ENCODE peak calls at places on chromosomes 12 and 14, in ten cellular contexts. One of them, this sample, is unnamed.

GRCh38 chr12:93062100-93062419 is 133.0 kb upstream of the EEA1 start:
- DNase-seq in endothelial cell of umbilical vein: no peak
- DNase-seq in body of pancreas: no peak
- DNase-seq in testis: no peak
- DNase-seq in neural progenitor cell: no peak
- DNase-seq in brain microvascular endothelial cell: no peak
- DNase-seq in PC-3: no peak
- DNase-seq in ascending aorta: no peak
- DNase-seq in cardiac muscle cell: no peak
- DNase-seq in lung: no peak
- DNase-seq in this sample: no peak

GRCh38 chr12:109452489-109452888 is 24.6 kb downstream of the KCTD10 start:
- DNase-seq in endothelial cell of umbilical vein: no peak
- DNase-seq in body of pancreas: no peak
- DNase-seq in testis: no peak
- DNase-seq in neural progenitor cell: no peak
- DNase-seq in brain microvascular endothelial cell: no peak
- DNase-seq in PC-3: no peak
- DNase-seq in ascending aorta: no peak
- DNase-seq in cardiac muscle cell: no peak
- DNase-seq in lung: no peak
- DNase-seq in this sample: no peak

GRCh38 chr14:50667491-50668007 is 557 bp downstream of the SAV1 start:
- DNase-seq in endothelial cell of umbilical vein: no peak
- DNase-seq in body of pancreas: peak
- DNase-seq in testis: peak
- DNase-seq in neural progenitor cell: no peak
- DNase-seq in brain microvascular endothelial cell: no peak
- DNase-seq in PC-3: peak
- DNase-seq in ascending aorta: no peak
- DNase-seq in cardiac muscle cell: no peak
- DNase-seq in lung: peak
- DNase-seq in this sample: no peak

GRCh38 chr12:50110127-50110761 is 1.8 kb upstream of the COX14 start:
- DNase-seq in endothelial cell of umbilical vein: no peak
- DNase-seq in body of pancreas: peak
- DNase-seq in testis: no peak
- DNase-seq in neural progenitor cell: no peak
- DNase-seq in brain microvascular endothelial cell: no peak
- DNase-seq in PC-3: no peak
- DNase-seq in ascending aorta: no peak
- DNase-seq in cardiac muscle cell: no peak
- DNase-seq in lung: peak
- DNase-seq in this sample: peak

GRCh38 chr14:25150401-25150800 is 100.5 kb upstream of the STXBP6 start:
- DNase-seq in endothelial cell of umbilical vein: no peak
- DNase-seq in body of pancreas: no peak
- DNase-seq in testis: no peak
- DNase-seq in neural progenitor cell: no peak
- DNase-seq in brain microvascular endothelial cell: no peak
- DNase-seq in PC-3: no peak
- DNase-seq in ascending aorta: no peak
- DNase-seq in cardiac muscle cell: no peak
- DNase-seq in lung: no peak
- DNase-seq in this sample: no peak

GRCh38 chr12:124769166-124769530 is 94.5 kb downstream of the SCARB1 start:
- DNase-seq in endothelial cell of umbilical vein: no peak
- DNase-seq in body of pancreas: no peak
- DNase-seq in testis: no peak
- DNase-seq in neural progenitor cell: no peak
- DNase-seq in brain microvascular endothelial cell: no peak
- DNase-seq in PC-3: no peak
- DNase-seq in ascending aorta: no peak
- DNase-seq in cardiac muscle cell: no peak
- DNase-seq in lung: no peak
- DNase-seq in this sample: no peak

GRCh38 chr12:75852143-75852542 is 179.4 kb downstream of the PHLDA1 start:
- DNase-seq in endothelial cell of umbilical vein: no peak
- DNase-seq in body of pancreas: no peak
- DNase-seq in testis: no peak
- DNase-seq in neural progenitor cell: no peak
- DNase-seq in brain microvascular endothelial cell: no peak
- DNase-seq in PC-3: peak
- DNase-seq in ascending aorta: no peak
- DNase-seq in cardiac muscle cell: no peak
- DNase-seq in lung: no peak
- DNase-seq in this sample: no peak

GRCh38 chr12:4859478-4860210 is 50.1 kb upstream of the KCNA1 start:
- DNase-seq in endothelial cell of umbilical vein: no peak
- DNase-seq in body of pancreas: no peak
- DNase-seq in testis: no peak
- DNase-seq in neural progenitor cell: no peak
- DNase-seq in brain microvascular endothelial cell: no peak
- DNase-seq in PC-3: no peak
- DNase-seq in ascending aorta: no peak
- DNase-seq in cardiac muscle cell: peak
- DNase-seq in lung: no peak
- DNase-seq in this sample: no peak

GRCh38 chr12:57454213-57454565 is 918 bp upstream of the INHBE start:
- DNase-seq in endothelial cell of umbilical vein: no peak
- DNase-seq in body of pancreas: no peak
- DNase-seq in testis: no peak
- DNase-seq in neural progenitor cell: no peak
- DNase-seq in brain microvascular endothelial cell: no peak
- DNase-seq in PC-3: no peak
- DNase-seq in ascending aorta: no peak
- DNase-seq in cardiac muscle cell: no peak
- DNase-seq in lung: no peak
- DNase-seq in this sample: no peak
- H3K27ac ChIP-seq in endothelial cell of umbilical vein: no peak
- H3K27ac ChIP-seq in body of pancreas: no peak
- H3K27ac ChIP-seq in testis: no peak
- H3K27ac ChIP-seq in neural progenitor cell: no peak
- H3K27ac ChIP-seq in brain microvascular endothelial cell: no peak
- H3K27ac ChIP-seq in PC-3: no peak
- H3K27ac ChIP-seq in ascending aorta: no peak
- H3K27ac ChIP-seq in cardiac muscle cell: no peak
- H3K27ac ChIP-seq in lung: no peak
- H3K27ac ChIP-seq in this sample: no peak

GRCh38 chr12:130835436-130835835 is 3.6 kb downstream of the STX2 start:
- DNase-seq in endothelial cell of umbilical vein: no peak
- DNase-seq in body of pancreas: no peak
- DNase-seq in testis: no peak
- DNase-seq in neural progenitor cell: no peak
- DNase-seq in brain microvascular endothelial cell: no peak
- DNase-seq in PC-3: no peak
- DNase-seq in ascending aorta: no peak
- DNase-seq in cardiac muscle cell: no peak
- DNase-seq in lung: no peak
- DNase-seq in this sample: no peak

GRCh38 chr12:130838951-130839769 is at the start of gene STX2:
- DNase-seq in endothelial cell of umbilical vein: peak
- DNase-seq in body of pancreas: peak
- DNase-seq in testis: peak
- DNase-seq in neural progenitor cell: peak
- DNase-seq in brain microvascular endothelial cell: peak
- DNase-seq in PC-3: peak
- DNase-seq in ascending aorta: peak
- DNase-seq in cardiac muscle cell: peak
- DNase-seq in lung: peak
- DNase-seq in this sample: peak

GRCh38 chr12:130839770-130840355 is 813 bp upstream of the STX2 start:
- DNase-seq in endothelial cell of umbilical vein: no peak
- DNase-seq in body of pancreas: no peak
- DNase-seq in testis: no peak
- DNase-seq in neural progenitor cell: no peak
- DNase-seq in brain microvascular endothelial cell: no peak
- DNase-seq in PC-3: no peak
- DNase-seq in ascending aorta: no peak
- DNase-seq in cardiac muscle cell: no peak
- DNase-seq in lung: no peak
- DNase-seq in this sample: no peak

GRCh38 chr12:130835011-130835410 is 4.0 kb downstream of the STX2 start:
- DNase-seq in endothelial cell of umbilical vein: no peak
- DNase-seq in body of pancreas: no peak
- DNase-seq in testis: no peak
- DNase-seq in neural progenitor cell: no peak
- DNase-seq in brain microvascular endothelial cell: no peak
- DNase-seq in PC-3: no peak
- DNase-seq in ascending aorta: no peak
- DNase-seq in cardiac muscle cell: no peak
- DNase-seq in lung: no peak
- DNase-seq in this sample: no peak

DNA sequence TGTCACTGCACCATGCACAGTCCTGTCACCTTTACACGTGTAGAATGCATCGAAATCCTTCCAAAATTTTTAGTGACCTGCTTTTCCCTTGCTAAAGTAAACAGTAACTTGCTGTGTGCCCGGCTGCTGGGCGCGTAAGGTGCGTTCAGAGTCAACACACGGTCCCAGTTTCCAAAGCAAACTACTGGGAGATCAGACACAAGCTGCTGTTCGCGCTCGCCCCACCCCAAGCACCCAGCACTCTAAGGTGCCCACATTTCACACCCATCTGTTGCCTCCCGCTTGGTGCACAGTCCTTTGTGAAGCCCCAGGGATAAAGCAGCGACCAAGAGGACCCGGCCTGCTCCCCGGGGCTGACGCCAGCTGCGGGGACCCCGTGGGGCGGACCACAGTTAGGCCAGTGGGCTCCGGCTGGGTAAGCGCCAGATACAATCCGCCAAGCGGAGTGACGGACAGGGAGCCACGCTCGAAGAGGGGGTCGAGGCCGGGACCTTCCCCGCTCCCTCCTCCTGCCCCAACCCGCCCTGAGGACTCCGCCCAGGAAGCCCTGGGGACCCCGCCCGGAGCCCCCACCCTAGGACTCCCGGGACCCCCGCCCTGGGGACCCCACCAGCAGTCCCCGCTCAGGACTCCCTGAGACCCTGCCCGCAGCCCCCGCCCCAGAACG is 633 bp downstream of the STX2 start:
- DNase-seq in endothelial cell of umbilical vein: peak
- DNase-seq in body of pancreas: peak
- DNase-seq in testis: peak
- DNase-seq in neural progenitor cell: peak
- DNase-seq in brain microvascular endothelial cell: peak
- DNase-seq in PC-3: peak
- DNase-seq in ascending aorta: no peak
- DNase-seq in cardiac muscle cell: peak
- DNase-seq in lung: peak
- DNase-seq in this sample: no peak
- H3K27ac ChIP-seq in endothelial cell of umbilical vein: no peak
- H3K27ac ChIP-seq in body of pancreas: peak
- H3K27ac ChIP-seq in testis: peak
- H3K27ac ChIP-seq in neural progenitor cell: no peak
- H3K27ac ChIP-seq in brain microvascular endothelial cell: peak
- H3K27ac ChIP-seq in PC-3: no peak
- H3K27ac ChIP-seq in ascending aorta: peak
- H3K27ac ChIP-seq in cardiac muscle cell: no peak
- H3K27ac ChIP-seq in lung: no peak
- H3K27ac ChIP-seq in this sample: peak

GRCh38 chr12:12282761-12283160 is 15.9 kb upstream of the LRP6 start:
- DNase-seq in endothelial cell of umbilical vein: peak
- DNase-seq in body of pancreas: no peak
- DNase-seq in testis: no peak
- DNase-seq in neural progenitor cell: no peak
- DNase-seq in brain microvascular endothelial cell: peak
- DNase-seq in PC-3: peak
- DNase-seq in ascending aorta: no peak
- DNase-seq in cardiac muscle cell: no peak
- DNase-seq in lung: no peak
- DNase-seq in this sample: no peak
- H3K27ac ChIP-seq in endothelial cell of umbilical vein: no peak
- H3K27ac ChIP-seq in body of pancreas: no peak
- H3K27ac ChIP-seq in testis: peak
- H3K27ac ChIP-seq in neural progenitor cell: no peak
- H3K27ac ChIP-seq in brain microvascular endothelial cell: no peak
- H3K27ac ChIP-seq in PC-3: no peak
- H3K27ac ChIP-seq in ascending aorta: peak
- H3K27ac ChIP-seq in cardiac muscle cell: no peak
- H3K27ac ChIP-seq in lung: no peak
- H3K27ac ChIP-seq in this sample: no peak

GRCh38 chr12:27191531-27191930 is 52.6 kb upstream of the STK38L start:
- DNase-seq in endothelial cell of umbilical vein: no peak
- DNase-seq in body of pancreas: no peak
- DNase-seq in testis: no peak
- DNase-seq in neural progenitor cell: no peak
- DNase-seq in brain microvascular endothelial cell: no peak
- DNase-seq in PC-3: no peak
- DNase-seq in ascending aorta: no peak
- DNase-seq in cardiac muscle cell: no peak
- DNase-seq in lung: no peak
- DNase-seq in this sample: no peak
- H3K27ac ChIP-seq in endothelial cell of umbilical vein: no peak
- H3K27ac ChIP-seq in body of pancreas: no peak
- H3K27ac ChIP-seq in testis: no peak
- H3K27ac ChIP-seq in neural progenitor cell: no peak
- H3K27ac ChIP-seq in brain microvascular endothelial cell: no peak
- H3K27ac ChIP-seq in PC-3: peak
- H3K27ac ChIP-seq in ascending aorta: peak
- H3K27ac ChIP-seq in cardiac muscle cell: no peak
- H3K27ac ChIP-seq in lung: no peak
- H3K27ac ChIP-seq in this sample: no peak

This sample was measured in substantia nigra.